ENCODE peak calls at places on chromosomes 1 and 21, in ten cellular contexts. J is aorta, V is cardiac muscle cell, R is psoas muscle, T is hepatocyte, I is right lobe of liver, C is ascending aorta, K is tibial artery, U is fibroblast of lung, L is mammary epithelial cell. D is an unnamed sample. For H3K36me3 and H3K27me3, the result is how much of the 10 kb centered on the place peaks cover.

GRCh38 chr1:10900691-10901090 is 104.2 kb upstream of the CASZ1 start:
- DNase-seq in U (no peak), K (no peak), R (peak), V (no peak), J (peak), I (no peak), C (no peak), T (peak), L (peak), D (peak)

GRCh38 chr1:16068356-16069270 is 4.8 kb downstream of the FAM131C start:
- DNase-seq in T (peak), C (peak), I (peak), K (peak), R (peak), J (no peak), L (peak), U (no peak), V (no peak), D (no peak)

GRCh38 chr1:22503721-22504410 is 52.2 kb downstream of the ZBTB40 start:
- DNase-seq in R (no peak), I (no peak), V (no peak), C (no peak), T (no peak), U (peak), L (no peak), K (no peak), J (no peak), D (no peak)

GRCh38 chr1:26530898-26531598 is 1.5 kb downstream of the RPS6KA1 start:
- DNase-seq in I (no peak), C (no peak), T (peak), U (peak), V (peak), R (no peak), J (no peak), K (no peak), L (peak), D (peak)

GRCh38 chr1:184716158-184716557 is 38.5 kb downstream of the EDEM3 start:
- DNase-seq in J (no peak), T (no peak), K (no peak), C (no peak), R (no peak), L (no peak), I (no peak), U (no peak), V (no peak), D (no peak)

GRCh38 chr1:246583448-246584185 is 17.4 kb downstream of the CNST start:
- DNase-seq in C (no peak), T (peak), V (no peak), J (no peak), R (no peak), U (peak), K (no peak), L (no peak), I (peak), D (no peak)

GRCh38 chr1:233844275-233844674 is 60.2 kb upstream of the SLC35F3 start:
- DNase-seq in C (no peak), K (no peak), U (no peak), L (no peak), V (no peak), J (no peak), I (no peak), R (no peak), T (no peak), D (no peak)

GRCh38 chr1:99496067-99496466 is 149.8 kb upstream of the PALMD start:
- DNase-seq in L (peak), C (no peak), V (no peak), U (peak), T (no peak), J (no peak), K (no peak), R (no peak), I (no peak), D (no peak)

GRCh38 chr1:10865518-10866313 is 69.3 kb upstream of the CASZ1 start:
- DNase-seq in R (no peak), V (no peak), L (no peak), K (no peak), J (peak), I (no peak), T (no peak), U (no peak), C (no peak), D (peak)

GRCh38 chr1:185490924-185491323 is 173.9 kb upstream of the IVNS1ABP start:
- DNase-seq in K (no peak), C (no peak), U (no peak), V (no peak), T (no peak), L (no peak), I (no peak), J (no peak), R (no peak), D (no peak)

GRCh38 chr1:185853739-185854138 is 119.5 kb downstream of the HMCN1 start:
- DNase-seq in K (no peak), V (no peak), I (no peak), L (peak), C (no peak), R (no peak), T (no peak), U (peak), J (no peak), D (no peak)

GRCh38 chr1:154941332-154941995 is 4.9 kb upstream of the PMVK start:
- DNase-seq in K (no peak), J (no peak), V (peak), I (no peak), C (no peak), U (no peak), L (no peak), R (no peak), T (peak), D (no peak)

GRCh38 chr1:4590766-4591165 is 63.6 kb upstream of the AJAP1 start:
- DNase-seq in K (peak), J (no peak), R (no peak), C (no peak), I (no peak), V (no peak), U (no peak), T (no peak), L (no peak), D (no peak)

GRCh38 chr1:74785944-74786343 is 53.0 kb downstream of the TYW3 start:
- DNase-seq in R (no peak), V (no peak), C (no peak), U (no peak), J (no peak), T (no peak), L (no peak), K (no peak), I (no peak), D (no peak)

GRCh38 chr21:25881524-25882376 is 147.0 kb downstream of the GABPA start:
- DNase-seq in K (peak), J (peak), U (peak), V (peak), T (peak), L (peak), R (peak), C (peak), I (peak), D (peak)

GRCh38 chr1:219088778-219089557 is 84.7 kb upstream of the LYPLAL1 start:
- DNase-seq in K (peak), C (peak), V (no peak), U (peak), I (peak), T (peak), J (peak), R (peak), L (peak), D (no peak)

GRCh38 chr1:38489844-38490270 is 369.7 kb downstream of the RRAGC start:
- DNase-seq in C (no peak), U (no peak), T (peak), R (no peak), K (no peak), L (no peak), V (peak), I (no peak), J (no peak), D (peak)

GRCh38 chr1:229388876-229389580 is 44.9 kb downstream of the ACTA1 start:
- DNase-seq in V (no peak), L (peak), U (peak), J (no peak), I (no peak), C (no peak), R (no peak), K (no peak), T (no peak), D (no peak)

GRCh38 chr1:89737985-89738510 is 82.8 kb upstream of the LRRC8D start:
- DNase-seq in R (no peak), K (no peak), J (no peak), I (no peak), U (peak), T (no peak), V (no peak), L (no peak), C (no peak), D (no peak)

GRCh38 chr1:17053071-17053684 is 654 bp downstream of the SDHB start:
- DNase-seq in U (no peak), K (no peak), C (peak), L (no peak), J (peak), T (peak), R (no peak), V (no peak), I (no peak), D (no peak)

GRCh38 chr1:155940531-155940992 is 876 bp upstream of the RXFP4 start:
- DNase-seq in T (no peak), U (peak), L (peak), R (no peak), K (peak), C (no peak), J (no peak), I (no peak), V (peak), D (no peak)

GRCh38 chr1:37808369-37809319 is 636 bp upstream of the YRDC start:
- DNase-seq in V (peak), L (peak), I (peak), U (peak), C (peak), R (peak), J (peak), K (peak), T (peak), D (peak)

GRCh38 chr1:58401991-58402390 is 144.5 kb downstream of the OMA1 start:
- DNase-seq in K (no peak), V (no peak), C (no peak), I (no peak), U (peak), T (no peak), J (no peak), L (no peak), R (no peak), D (no peak)

GRCh38 chr1:155083865-155084721 is 5.5 kb downstream of the EFNA3 start:
- DNase-seq in V (peak), T (peak), K (no peak), I (peak), C (no peak), U (peak), R (no peak), J (peak), L (peak), D (peak)

GRCh38 chr1:244150071-244150470 is 99.0 kb downstream of the ZBTB18 start:
- DNase-seq in U (peak), T (no peak), I (no peak), R (no peak), C (no peak), J (no peak), K (no peak), L (no peak), V (no peak), D (no peak)

GRCh38 chr1:20896824-20897223 is 109.7 kb upstream of the HP1BP3 start:
- DNase-seq in J (no peak), L (peak), U (peak), R (no peak), C (no peak), T (peak), I (no peak), V (no peak), K (no peak), D (no peak)

GRCh38 chr1:231684333-231685244 is 58.0 kb downstream of the DISC1 start:
- DNase-seq in K (no peak), C (no peak), R (no peak), U (no peak), V (no peak), J (no peak), T (no peak), I (no peak), L (no peak), D (no peak)

GRCh38 chr1:10697621-10698160 is 98.8 kb downstream of the CASZ1 start:
- DNase-seq in V (no peak), L (no peak), K (no peak), J (no peak), I (no peak), C (no peak), U (no peak), R (no peak), T (no peak), D (no peak)

GRCh38 chr1:26055041-26055440 is 9.1 kb upstream of the SLC30A2 start:
- DNase-seq in U (no peak), V (no peak), L (no peak), K (no peak), T (no peak), C (no peak), J (no peak), I (no peak), R (peak), D (no peak)

GRCh38 chr1:115545791-115546733 is 95.7 kb upstream of the VANGL1 start:
- DNase-seq in I (peak), C (peak), U (peak), K (peak), V (peak), T (peak), R (no peak), J (peak), L (peak), D (peak)

GRCh38 chr1:6523566-6523965 is 30.7 kb downstream of the NOL9 start:
- DNase-seq in I (no peak), L (peak), U (peak), K (no peak), R (peak), J (peak), V (peak), C (no peak), T (peak), D (peak)

GRCh38 chr1:226064168-226064815 is 1.8 kb downstream of the H3-3A start:
- DNase-seq in J (no peak), R (no peak), L (peak), V (no peak), U (peak), I (no peak), K (no peak), T (no peak), C (peak), D (no peak)

GRCh38 chr1:226062558-226063361 is at the start of gene H3-3A:
- DNase-seq in C (peak), T (peak), U (peak), I (peak), K (peak), V (peak), L (peak), R (peak), J (peak), D (peak)

GRCh38 chr1:226064816-226065248 is 2.3 kb downstream of the H3-3A start:
- DNase-seq in R (no peak), J (no peak), U (peak), V (peak), L (peak), C (peak), T (peak), K (no peak), I (no peak), D (peak)

GRCh38 chr1:226061793-226062557 is 541 bp upstream of the H3-3A start:
- DNase-seq in U (peak), L (peak), V (peak), T (peak), C (peak), J (peak), R (peak), K (peak), I (peak), D (peak)

DNA sequence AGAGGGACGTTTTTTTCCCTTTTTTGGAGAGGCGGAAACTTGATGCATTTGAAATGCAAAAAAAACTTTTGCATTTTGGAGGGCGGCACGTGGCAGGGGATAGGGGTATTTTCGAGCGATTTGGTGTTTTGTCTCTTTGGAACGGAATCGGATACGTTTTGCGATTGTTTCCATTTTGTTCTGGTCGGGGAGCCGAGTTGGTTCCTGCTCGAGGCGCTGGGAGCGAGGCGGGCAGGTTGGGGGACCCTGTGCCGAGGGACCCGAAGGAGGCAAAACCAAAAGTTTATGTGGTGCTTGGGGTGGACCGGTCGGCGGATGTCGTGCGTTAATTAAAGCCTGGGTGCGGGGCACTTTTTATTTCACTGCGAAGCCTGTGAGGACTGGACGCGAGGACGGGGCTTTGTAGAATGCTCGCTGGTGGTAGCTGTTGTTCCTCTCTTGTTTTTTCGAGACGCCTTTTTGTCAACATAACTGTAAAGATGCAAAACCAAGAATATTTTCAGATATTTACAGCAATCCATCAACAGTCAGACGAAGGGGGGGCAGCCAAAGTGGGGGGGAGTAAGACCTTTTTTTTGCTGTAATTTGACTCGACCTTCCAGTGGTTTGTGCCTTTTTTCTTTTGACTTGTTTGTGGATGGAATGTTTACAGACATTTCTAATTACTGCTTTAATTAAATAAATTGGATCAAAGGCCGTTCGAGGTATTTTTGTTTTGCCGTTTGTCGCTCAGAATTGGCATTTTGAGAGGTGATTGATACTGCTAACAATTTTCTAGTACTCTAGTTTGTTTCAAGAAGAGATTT is 1.0 kb downstream of the H3-3A start:
- DNase-seq in U (peak), C (peak), I (peak), R (peak), V (peak), T (peak), J (no peak), L (peak), K (peak), D (peak)
- H3K36me3 ChIP-seq in U (under half), C (under half), I (under half), R (under half), V (under half), T (under half), J (under half), L (under half), K (under half), D (under half)

GRCh38 chr1:204480515-204480914 is 14.1 kb downstream of the PIK3C2B start:
- DNase-seq in J (no peak), K (no peak), R (no peak), C (no peak), U (no peak), T (no peak), I (no peak), L (no peak), V (no peak), D (peak)

GRCh38 chr1:204479387-204480136 is 15.0 kb downstream of the PIK3C2B start:
- DNase-seq in V (no peak), T (no peak), J (no peak), U (no peak), K (no peak), R (no peak), L (peak), C (no peak), I (no peak), D (peak)

GRCh38 chr1:204487256-204487615 is 7.4 kb downstream of the PIK3C2B start:
- DNase-seq in K (no peak), L (no peak), T (no peak), J (no peak), I (no peak), V (no peak), C (no peak), R (no peak), U (no peak), D (no peak)

GRCh38 chr1:204483791-204484190 is 10.8 kb downstream of the PIK3C2B start:
- DNase-seq in K (no peak), L (no peak), C (no peak), J (no peak), T (no peak), V (no peak), I (no peak), U (no peak), R (no peak), D (no peak)

GRCh38 chr1:204484948-204485347 is 9.7 kb downstream of the PIK3C2B start:
- DNase-seq in C (no peak), J (no peak), I (no peak), K (no peak), R (no peak), T (no peak), L (no peak), U (no peak), V (no peak), D (no peak)
- H3K4me3 ChIP-seq in C (no peak), J (no peak), I (no peak), K (no peak), R (no peak), T (no peak), L (no peak), U (no peak), V (no peak), D (no peak)

GRCh38 chr1:206956313-206956597 is 10.0 kb upstream of the PIGR start:
- DNase-seq in L (no peak), C (no peak), K (no peak), I (no peak), R (no peak), J (no peak), T (no peak), V (no peak), U (no peak), D (no peak)

GRCh38 chr1:206955476-206956312 is 9.4 kb upstream of the PIGR start:
- DNase-seq in K (no peak), C (no peak), L (no peak), V (peak), R (no peak), I (peak), T (peak), U (peak), J (no peak), D (no peak)

GRCh38 chr1:206958154-206958553 is 11.9 kb upstream of the PIGR start:
- DNase-seq in I (no peak), K (no peak), R (no peak), C (no peak), L (no peak), V (no peak), T (no peak), U (no peak), J (no peak), D (no peak)

GRCh38 chr1:206954616-206955342 is 8.5 kb upstream of the PIGR start:
- DNase-seq in V (no peak), R (no peak), I (no peak), T (no peak), C (no peak), J (no peak), K (no peak), U (no peak), L (no peak), D (no peak)

DNA sequence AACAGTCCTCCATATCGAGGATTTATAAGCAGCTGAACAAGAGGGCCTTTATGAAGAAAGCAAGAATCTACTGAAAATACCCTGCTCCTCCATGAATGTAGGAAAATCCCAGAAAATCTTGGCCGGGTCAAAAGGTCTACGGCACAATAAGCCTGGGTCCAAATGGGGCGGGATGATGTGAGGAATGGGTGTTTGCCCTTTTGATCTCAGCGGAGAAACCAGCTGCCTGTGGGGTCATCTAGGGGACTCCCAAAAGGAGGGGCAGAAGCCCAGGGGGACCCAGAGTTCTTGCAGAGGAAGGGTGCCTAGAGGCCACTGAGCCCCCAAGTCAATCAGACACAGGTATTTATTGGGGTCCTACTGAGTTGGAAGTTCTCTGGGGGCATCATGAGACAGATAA is 11.4 kb upstream of the PIGR start:
- DNase-seq in T (no peak), U (no peak), R (no peak), J (no peak), L (no peak), I (no peak), V (no peak), K (no peak), C (no peak), D (peak)
- H3K27me3 ChIP-seq in T (under half), U (under half), R (under half), J (under half), L (under half), I (under half), V (under half), K (under half), C (under half), D (under half)

GRCh38 chr1:160322831-160323230 is 20.2 kb downstream of the COPA start:
- DNase-seq in R (no peak), C (no peak), L (no peak), J (no peak), U (no peak), I (no peak), V (no peak), K (no peak), T (no peak), D (no peak)

GRCh38 chr1:160328171-160328570 is 14.9 kb downstream of the COPA start:
- DNase-seq in J (no peak), K (no peak), V (no peak), I (no peak), T (no peak), R (no peak), L (no peak), U (no peak), C (no peak), D (no peak)

GRCh38 chr1:160330119-160330518 is 12.9 kb downstream of the COPA start:
- DNase-seq in L (no peak), T (no peak), U (no peak), V (no peak), R (no peak), K (no peak), I (no peak), C (no peak), J (no peak), D (no peak)

GRCh38 chr1:160326393-160326792 is 16.7 kb downstream of the COPA start:
- DNase-seq in U (no peak), L (no peak), I (no peak), K (no peak), J (no peak), V (no peak), C (no peak), T (no peak), R (no peak), D (no peak)

DNA sequence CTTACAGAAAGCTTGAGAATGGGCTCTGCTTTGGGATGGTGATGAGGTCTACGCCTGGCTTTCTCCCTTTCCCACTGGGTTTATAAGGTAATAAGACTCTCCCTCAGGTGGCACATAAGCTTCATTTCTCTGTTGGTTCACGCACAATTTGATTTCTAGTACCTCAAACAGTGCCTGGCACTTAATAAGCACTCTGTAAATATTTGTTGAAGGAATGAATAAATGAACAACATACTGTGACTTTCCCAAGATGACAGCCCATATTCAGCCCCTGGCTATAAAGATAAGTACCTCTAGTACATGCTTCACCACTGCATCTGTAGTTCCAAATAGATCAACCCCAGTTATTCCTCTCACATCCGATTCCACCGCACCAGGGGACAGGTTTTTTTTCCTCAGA is 17.8 kb downstream of the COPA start:
- DNase-seq in C (no peak), L (no peak), T (no peak), U (no peak), J (no peak), I (no peak), V (no peak), R (no peak), K (no peak), D (no peak)
- H3K36me3 ChIP-seq in C (half or more), L (under half), T (under half), U (under half), J (under half), I (half or more), V (half or more), R (half or more), K (half or more), D (under half)